ENCODE peak calls at places on chromosomes 13 and 19, in nine cellular contexts. O, D, N, J, L, S, B, A and E are unnamed samples.

GRCh38 chr19:8321760-8322637 is 703 bp downstream of the RPS28 start:
- DNase-seq in S (no peak), A (no peak), N (no peak), O (no peak), J (no peak), D (no peak), B (no peak), L (no peak), E (no peak)

GRCh38 chr13:37476874-37477273 is 121.7 kb downstream of the POSTN start:
- DNase-seq in L (no peak), O (no peak), N (no peak), J (no peak), S (no peak), A (no peak), B (no peak), D (no peak), E (no peak)

GRCh38 chr13:40371531-40372125 is 294.8 kb downstream of the FOXO1 start:
- DNase-seq in N (no peak), L (no peak), A (peak), O (no peak), D (no peak), S (no peak), B (no peak), J (peak), E (peak)

GRCh38 chr19:32662186-32662585 is 12.8 kb downstream of the ANKRD27 start:
- DNase-seq in S (no peak), J (no peak), A (no peak), L (no peak), B (no peak), N (no peak), D (peak), O (no peak), E (no peak)

GRCh38 chr19:24166055-24166454 is 79.1 kb downstream of the ZNF254 start:
- DNase-seq in J (no peak), O (no peak), L (no peak), B (no peak), A (no peak), N (no peak), D (peak), S (no peak), E (peak)

GRCh38 chr13:44048326-44048725 is 168.6 kb downstream of the LACC1 start:
- DNase-seq in J (no peak), N (no peak), B (no peak), A (no peak), S (no peak), D (no peak), O (no peak), L (no peak), E (peak)

GRCh38 chr13:30846311-30846710 is 59.8 kb upstream of the MEDAG start:
- DNase-seq in N (no peak), B (no peak), O (no peak), A (no peak), D (no peak), J (no peak), S (no peak), L (no peak), E (peak)

GRCh38 chr19:14450168-14450874 is 17.2 kb downstream of the PKN1 start:
- DNase-seq in B (no peak), J (no peak), O (no peak), S (no peak), N (peak), D (no peak), A (no peak), L (no peak), E (peak)

GRCh38 chr19:1291761-1292418 is 6.2 kb downstream of the EFNA2 start:
- DNase-seq in A (no peak), B (no peak), O (no peak), L (no peak), S (no peak), J (no peak), N (no peak), D (no peak), E (no peak)

GRCh38 chr13:65091031-65091430 is 2139.1 kb downstream of the PCDH9 start:
- DNase-seq in A (no peak), J (no peak), B (no peak), S (no peak), L (no peak), N (no peak), D (no peak), O (no peak), E (no peak)

GRCh38 chr19:41296323-41296935 is 13.5 kb upstream of the CCDC97 start:
- DNase-seq in B (no peak), D (no peak), S (no peak), L (no peak), N (no peak), O (no peak), A (no peak), J (no peak), E (peak)

GRCh38 chr13:65468628-65469027 is 1761.5 kb downstream of the PCDH9 start:
- DNase-seq in L (no peak), N (no peak), J (no peak), O (no peak), S (no peak), D (peak), A (no peak), B (no peak), E (peak)

GRCh38 chr19:50667177-50667758 is 18.0 kb downstream of the C19orf81 start:
- DNase-seq in J (no peak), A (no peak), B (no peak), N (no peak), O (no peak), L (no peak), S (no peak), D (no peak), E (no peak)

GRCh38 chr13:49606747-49607648 is 21.3 kb upstream of the ARL11 start:
- DNase-seq in L (peak), B (peak), N (peak), O (peak), J (peak), S (peak), A (peak), D (peak), E (peak)

GRCh38 chr13:39530996-39531395 is 72.0 kb downstream of the LHFPL6 start:
- DNase-seq in N (no peak), B (no peak), J (no peak), D (no peak), L (no peak), S (no peak), A (no peak), O (no peak), E (no peak)

GRCh38 chr13:104980571-104980970 is 1554.9 kb downstream of the EFNB2 start:
- DNase-seq in A (no peak), S (no peak), J (no peak), N (no peak), L (no peak), D (no peak), B (no peak), O (no peak), E (peak)

GRCh38 chr19:36009220-36009619 is 607 bp upstream of the SYNE4 start:
- DNase-seq in A (peak), J (no peak), L (peak), O (peak), S (no peak), B (no peak), D (no peak), N (peak), E (peak)

GRCh38 chr19:27793128-27793643 is 1419.8 kb downstream of the UQCRFS1 start:
- DNase-seq in B (peak), O (peak), S (no peak), J (peak), A (peak), L (peak), D (no peak), N (peak), E (peak)

GRCh38 chr19:55350620-55351315 is 3.8 kb downstream of the COX6B2 start:
- DNase-seq in B (no peak), N (no peak), J (no peak), O (no peak), D (no peak), S (no peak), L (no peak), A (no peak), E (no peak)

GRCh38 chr19:55145241-55145640 is 3.8 kb downstream of the TNNT1 start:
- DNase-seq in D (no peak), A (no peak), N (no peak), B (no peak), S (no peak), O (no peak), J (no peak), L (no peak), E (no peak)

GRCh38 chr13:113835461-113836274 is 28.2 kb downstream of the GAS6 start:
- DNase-seq in S (peak), L (no peak), A (peak), B (no peak), D (no peak), O (no peak), J (peak), N (no peak), E (peak)

GRCh38 chr13:36038785-36039415 is 92.3 kb downstream of the DCLK1 start:
- DNase-seq in B (no peak), J (no peak), A (no peak), L (no peak), D (no peak), S (no peak), O (no peak), N (no peak), E (peak)

GRCh38 chr19:15010497-15011255 is 31.0 kb upstream of the SLC1A6 start:
- DNase-seq in A (no peak), B (no peak), J (no peak), O (no peak), D (no peak), L (no peak), S (no peak), N (no peak), E (no peak)